ENCODE peak calls at places on chromosomes 4 and X, in seven cellular contexts. One of them, this sample, is unnamed.

GRCh38 chrX:71671043-71671829 is 3.9 kb downstream of the LOC101059915 start:
- DNase-seq in A549: no peak
- DNase-seq in breast epithelium: no peak
- DNase-seq in GM23338: no peak
- DNase-seq in endothelial cell: no peak
- DNase-seq in OCI-LY7: no peak
- DNase-seq in GM20000: no peak
- DNase-seq in this sample: peak; percentile 24

GRCh38 chrX:33183366-33183765 is 28.0 kb downstream of the DMD start:
- DNase-seq in A549: no peak
- DNase-seq in breast epithelium: no peak
- DNase-seq in GM23338: peak; percentile 28
- DNase-seq in endothelial cell: no peak
- DNase-seq in OCI-LY7: peak; percentile 94
- DNase-seq in GM20000: no peak
- DNase-seq in this sample: no peak

GRCh38 chr4:85725727-85726170 is 250.8 kb downstream of the ARHGAP24 start:
- DNase-seq in A549: no peak
- DNase-seq in breast epithelium: no peak
- DNase-seq in GM23338: no peak
- DNase-seq in endothelial cell: no peak
- DNase-seq in OCI-LY7: peak; percentile 85
- DNase-seq in GM20000: peak; percentile 40
- DNase-seq in this sample: peak; percentile 19

GRCh38 chr4:63582997-63583396 is 826.3 kb downstream of the TECRL start:
- DNase-seq in A549: no peak
- DNase-seq in breast epithelium: no peak
- DNase-seq in GM23338: no peak
- DNase-seq in endothelial cell: no peak
- DNase-seq in OCI-LY7: no peak
- DNase-seq in GM20000: no peak
- DNase-seq in this sample: no peak

GRCh38 chrX:9644335-9644734 is 121.3 kb downstream of the GPR143 start:
- DNase-seq in A549: no peak
- DNase-seq in breast epithelium: no peak
- DNase-seq in GM23338: no peak
- DNase-seq in endothelial cell: no peak
- DNase-seq in OCI-LY7: no peak
- DNase-seq in GM20000: peak; percentile 16
- DNase-seq in this sample: peak; percentile 29

GRCh38 chr4:139841464-139842195 is 176.0 kb downstream of the MGST2 start:
- DNase-seq in A549: no peak
- DNase-seq in breast epithelium: no peak
- DNase-seq in GM23338: no peak
- DNase-seq in endothelial cell: no peak
- DNase-seq in OCI-LY7: peak; percentile 14
- DNase-seq in GM20000: no peak
- DNase-seq in this sample: no peak

GRCh38 chr4:14177987-14178386 is 550.5 kb upstream of the BOD1L1 start:
- DNase-seq in A549: no peak
- DNase-seq in breast epithelium: no peak
- DNase-seq in GM23338: no peak
- DNase-seq in endothelial cell: no peak
- DNase-seq in OCI-LY7: peak; percentile 46
- DNase-seq in GM20000: no peak
- DNase-seq in this sample: no peak

GRCh38 chr4:104491396-104491821 is 3.3 kb downstream of the CXXC4 start:
- DNase-seq in A549: peak; percentile 37
- DNase-seq in breast epithelium: no peak
- DNase-seq in GM23338: peak; percentile 64
- DNase-seq in endothelial cell: peak; percentile 70
- DNase-seq in OCI-LY7: no peak
- DNase-seq in GM20000: peak; percentile 61
- DNase-seq in this sample: peak; percentile 61

GRCh38 chrX:104013606-104014005 is at the start of gene H2BW1:
- DNase-seq in A549: no peak
- DNase-seq in breast epithelium: no peak
- DNase-seq in GM23338: peak; percentile 1
- DNase-seq in endothelial cell: no peak
- DNase-seq in OCI-LY7: no peak
- DNase-seq in GM20000: no peak
- DNase-seq in this sample: no peak

GRCh38 chr4:13642576-13642975 is 15.1 kb upstream of the BOD1L1 start:
- DNase-seq in A549: no peak
- DNase-seq in breast epithelium: no peak
- DNase-seq in GM23338: no peak
- DNase-seq in endothelial cell: no peak
- DNase-seq in OCI-LY7: no peak
- DNase-seq in GM20000: no peak
- DNase-seq in this sample: no peak

GRCh38 chr4:73978886-73979285 is 2.9 kb downstream of the PF4 start:
- DNase-seq in A549: peak; percentile 45
- DNase-seq in breast epithelium: no peak
- DNase-seq in GM23338: no peak
- DNase-seq in endothelial cell: no peak
- DNase-seq in OCI-LY7: no peak
- DNase-seq in GM20000: no peak
- DNase-seq in this sample: no peak

GRCh38 chr4:20760053-20760452 is 59.8 kb downstream of the PACRGL start:
- DNase-seq in A549: peak; percentile 1
- DNase-seq in breast epithelium: no peak
- DNase-seq in GM23338: peak; percentile 40
- DNase-seq in endothelial cell: no peak
- DNase-seq in OCI-LY7: peak; percentile 4
- DNase-seq in GM20000: no peak
- DNase-seq in this sample: no peak

GRCh38 chr4:98745372-98745771 is 87.0 kb upstream of the TSPAN5 start:
- DNase-seq in A549: peak; percentile 30
- DNase-seq in breast epithelium: no peak
- DNase-seq in GM23338: peak; percentile 56
- DNase-seq in endothelial cell: peak; percentile 21
- DNase-seq in OCI-LY7: peak; percentile 10
- DNase-seq in GM20000: no peak
- DNase-seq in this sample: no peak
- TF ChIP-seq CTCF in A549: peak; percentile 35
- TF ChIP-seq CTCF in breast epithelium: no peak
- TF ChIP-seq CTCF in GM23338: peak; percentile 58
- TF ChIP-seq CTCF in endothelial cell: no peak
- TF ChIP-seq CTCF in OCI-LY7: peak; percentile 56
- TF ChIP-seq CTCF in GM20000: no peak
- TF ChIP-seq CTCF in this sample: no peak

GRCh38 chr4:168759959-168760527 is 250.0 kb downstream of the CBR4 start:
- DNase-seq in A549: no peak
- DNase-seq in breast epithelium: no peak
- DNase-seq in GM23338: no peak
- DNase-seq in endothelial cell: no peak
- DNase-seq in OCI-LY7: no peak
- DNase-seq in GM20000: no peak
- DNase-seq in this sample: no peak
- TF ChIP-seq CTCF in A549: no peak
- TF ChIP-seq CTCF in breast epithelium: no peak
- TF ChIP-seq CTCF in GM23338: no peak
- TF ChIP-seq CTCF in endothelial cell: no peak
- TF ChIP-seq CTCF in OCI-LY7: no peak
- TF ChIP-seq CTCF in GM20000: no peak
- TF ChIP-seq CTCF in this sample: no peak

DNA sequence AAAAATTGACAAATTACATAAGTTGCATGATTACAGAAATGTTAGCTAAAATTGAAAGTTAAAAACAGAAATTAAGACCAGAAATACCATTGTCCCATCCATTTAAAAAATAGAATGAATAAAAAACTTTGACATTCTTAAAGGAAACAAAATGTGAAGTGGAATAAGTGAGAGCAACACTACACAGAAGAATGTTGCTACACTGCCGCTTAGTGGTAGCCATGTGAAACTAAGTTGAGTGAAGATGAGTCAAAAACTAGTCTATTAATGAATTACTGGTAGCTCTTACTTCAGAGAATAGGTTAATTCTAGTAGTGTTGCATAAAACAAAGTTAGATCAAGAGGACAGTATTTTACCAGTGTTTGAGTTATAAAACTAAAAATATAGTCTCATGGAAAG is 571.0 kb upstream of the KLHL4 start:
- DNase-seq in A549: peak; percentile 43
- DNase-seq in breast epithelium: no peak
- DNase-seq in GM23338: peak; percentile 58
- DNase-seq in endothelial cell: peak; percentile 26
- DNase-seq in OCI-LY7: peak; percentile 33
- DNase-seq in GM20000: peak; percentile 2
- DNase-seq in this sample: peak; percentile 10
- TF ChIP-seq CTCF in A549: peak; percentile 19
- TF ChIP-seq CTCF in breast epithelium: peak; percentile 19
- TF ChIP-seq CTCF in GM23338: peak; percentile 70
- TF ChIP-seq CTCF in endothelial cell: peak; percentile 39
- TF ChIP-seq CTCF in OCI-LY7: peak; percentile 75
- TF ChIP-seq CTCF in GM20000: peak; percentile 7
- TF ChIP-seq CTCF in this sample: peak; percentile 62

GRCh38 chr4:76987685-76988084 is 38.1 kb downstream of the SEPTIN11 start:
- DNase-seq in A549: no peak
- DNase-seq in breast epithelium: no peak
- DNase-seq in GM23338: no peak
- DNase-seq in endothelial cell: no peak
- DNase-seq in OCI-LY7: no peak
- DNase-seq in GM20000: no peak
- DNase-seq in this sample: no peak

GRCh38 chr4:76989391-76990061 is 40.0 kb downstream of the SEPTIN11 start:
- DNase-seq in A549: no peak
- DNase-seq in breast epithelium: no peak
- DNase-seq in GM23338: no peak
- DNase-seq in endothelial cell: no peak
- DNase-seq in OCI-LY7: no peak
- DNase-seq in GM20000: no peak
- DNase-seq in this sample: no peak

GRCh38 chr4:76987153-76987562 is 37.6 kb downstream of the SEPTIN11 start:
- DNase-seq in A549: no peak
- DNase-seq in breast epithelium: no peak
- DNase-seq in GM23338: peak; percentile 69
- DNase-seq in endothelial cell: no peak
- DNase-seq in OCI-LY7: no peak
- DNase-seq in GM20000: no peak
- DNase-seq in this sample: no peak

GRCh38 chr4:76993787-76994641 is 44.5 kb downstream of the SEPTIN11 start:
- DNase-seq in A549: no peak
- DNase-seq in breast epithelium: no peak
- DNase-seq in GM23338: no peak
- DNase-seq in endothelial cell: no peak
- DNase-seq in OCI-LY7: peak; percentile 76
- DNase-seq in GM20000: peak; percentile 56
- DNase-seq in this sample: peak; percentile 52

DNA sequence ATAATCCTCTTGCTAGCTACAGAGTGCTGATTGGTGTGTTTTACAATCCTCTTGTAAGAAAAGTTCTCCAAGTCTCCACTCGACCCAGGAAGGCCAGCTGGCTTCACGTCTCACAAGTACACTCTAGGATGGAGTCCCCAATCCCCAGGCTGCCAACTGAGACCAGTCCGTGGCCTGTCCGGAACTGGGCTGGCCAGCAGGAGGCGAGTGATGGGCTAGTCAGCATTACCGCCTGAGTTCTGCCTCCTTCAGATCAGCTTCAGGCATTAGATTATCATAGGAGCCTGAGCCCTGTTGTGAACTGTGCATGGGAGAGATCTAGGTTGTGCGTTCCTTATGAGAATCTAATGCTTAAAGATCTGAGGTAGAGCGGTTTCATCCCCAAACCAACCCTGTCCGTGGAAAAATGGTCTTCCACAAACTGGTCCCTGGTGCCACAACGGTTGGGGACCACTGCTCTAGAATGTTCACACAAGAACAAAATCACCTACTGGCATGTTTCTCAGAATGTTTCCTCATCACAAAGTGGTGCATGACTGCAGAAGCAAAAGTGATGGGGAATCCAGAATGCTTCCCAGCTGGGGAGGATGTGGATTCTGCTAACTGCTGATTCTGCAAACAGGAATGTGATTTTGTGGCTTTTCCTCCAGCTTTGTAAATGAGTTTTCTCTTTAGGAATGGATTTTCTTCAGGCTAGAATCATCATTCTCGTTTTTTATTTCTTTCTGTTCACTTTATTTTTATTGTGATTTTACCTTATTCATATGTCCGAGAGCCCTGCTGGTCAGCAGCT is 40.9 kb downstream of the SEPTIN11 start:
- DNase-seq in A549: no peak
- DNase-seq in breast epithelium: no peak
- DNase-seq in GM23338: no peak
- DNase-seq in endothelial cell: no peak
- DNase-seq in OCI-LY7: no peak
- DNase-seq in GM20000: no peak
- DNase-seq in this sample: no peak
- TF ChIP-seq CTCF in A549: no peak
- TF ChIP-seq CTCF in breast epithelium: no peak
- TF ChIP-seq CTCF in GM23338: peak; percentile 35
- TF ChIP-seq CTCF in endothelial cell: no peak
- TF ChIP-seq CTCF in OCI-LY7: no peak
- TF ChIP-seq CTCF in GM20000: no peak
- TF ChIP-seq CTCF in this sample: no peak

DNA sequence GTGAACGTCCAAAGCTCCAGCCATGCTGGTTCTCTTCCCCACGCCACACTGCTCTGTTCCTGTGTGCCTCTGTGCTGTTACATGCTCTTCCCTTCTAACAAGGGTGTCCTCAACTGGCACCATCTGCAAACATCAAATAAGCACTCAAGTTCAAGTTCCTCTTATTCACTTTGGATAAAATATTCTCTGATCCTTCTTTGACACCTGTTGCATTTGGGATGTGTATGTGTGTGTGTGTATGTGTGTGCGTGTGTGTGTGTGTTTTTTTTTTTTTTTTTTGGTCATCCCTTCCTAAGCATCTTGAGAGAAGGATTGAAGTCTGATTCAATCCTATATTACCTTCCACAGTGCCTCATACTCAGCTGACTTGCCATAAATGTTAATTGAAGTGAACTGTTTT is 204.0 kb upstream of the ANXA3 start:
- DNase-seq in A549: no peak
- DNase-seq in breast epithelium: no peak
- DNase-seq in GM23338: no peak
- DNase-seq in endothelial cell: no peak
- DNase-seq in OCI-LY7: no peak
- DNase-seq in GM20000: no peak
- DNase-seq in this sample: no peak
- TF ChIP-seq CTCF in A549: no peak
- TF ChIP-seq CTCF in breast epithelium: no peak
- TF ChIP-seq CTCF in GM23338: no peak
- TF ChIP-seq CTCF in endothelial cell: no peak
- TF ChIP-seq CTCF in OCI-LY7: no peak
- TF ChIP-seq CTCF in GM20000: no peak
- TF ChIP-seq CTCF in this sample: no peak

This sample was measured in GM13976.